ENCODE peak calls at places on chromosome 3, in four cellular contexts. P, R, N and Z are unnamed samples.
A peak's percentile ranks its signal among the peaks of the same experiment; 100 is the strongest.

GRCh38 chr3:121592856-121593702 is at the start of gene FBXO40:
- DNase-seq in P (no peak), R (no peak), N (no peak), Z (no peak)

GRCh38 chr3:74507691-74508090 is 106.8 kb downstream of the CNTN3 start:
- DNase-seq in P (no peak), R (no peak), N (no peak), Z (no peak)

GRCh38 chr3:50324351-50325144 is 2.0 kb upstream of the HYAL2 start:
- DNase-seq in P (peak; percentile 64), R (peak; percentile 76), N (peak; percentile 78), Z (no peak)

GRCh38 chr3:34012102-34012461 is 213.7 kb downstream of the PDCD6IP start:
- DNase-seq in P (no peak), R (peak; percentile 97), N (peak; percentile 91), Z (peak; percentile 97)

GRCh38 chr3:7447197-7447769 is 586.4 kb downstream of the GRM7 start:
- DNase-seq in P (no peak), R (no peak), N (no peak), Z (no peak)

GRCh38 chr3:76307556-76307955 is 522.2 kb upstream of the ZNF717 start:
- DNase-seq in P (no peak), R (peak; percentile 59), N (no peak), Z (no peak)

GRCh38 chr3:78096488-78097255 is 1056.8 kb downstream of the ROBO2 start:
- DNase-seq in P (no peak), R (no peak), N (no peak), Z (no peak)

GRCh38 chr3:40304352-40304751 is 5.2 kb upstream of the EIF1B start:
- DNase-seq in P (no peak), R (no peak), N (no peak), Z (no peak)

GRCh38 chr3:175346573-175347356 is 487.6 kb downstream of the NAALADL2 start:
- DNase-seq in P (no peak), R (peak; percentile 83), N (peak; percentile 87), Z (peak; percentile 93)

GRCh38 chr3:46699846-46700523 is 1.2 kb upstream of the TMIE start:
- DNase-seq in P (no peak), R (no peak), N (no peak), Z (no peak)

GRCh38 chr3:43727930-43728329 is 37.2 kb downstream of the ABHD5 start:
- DNase-seq in P (no peak), R (peak; percentile 27), N (peak; percentile 52), Z (peak; percentile 93)

GRCh38 chr3:153591566-153592221 is 429.7 kb downstream of the RAP2B start:
- DNase-seq in P (no peak), R (peak; percentile 24), N (no peak), Z (no peak)

GRCh38 chr3:116770815-116771450 is 61.4 kb downstream of the TUSC7 start:
- DNase-seq in P (no peak), R (peak; percentile 82), N (peak; percentile 76), Z (peak; percentile 61)

GRCh38 chr3:179324270-179324754 is 1.5 kb downstream of the ZNF639 start:
- DNase-seq in P (no peak), R (peak; percentile 63), N (peak; percentile 14), Z (no peak)

GRCh38 chr3:58588030-58588614 is 10.9 kb upstream of the FAM107A start:
- DNase-seq in P (no peak), R (peak; percentile 39), N (peak; percentile 60), Z (no peak)

GRCh38 chr3:153293222-153293621 is 131.2 kb downstream of the RAP2B start:
- DNase-seq in P (no peak), R (peak; percentile 66), N (peak; percentile 55), Z (peak; percentile 75)

GRCh38 chr3:159764211-159765024 is 224.2 kb upstream of the IL12A start:
- DNase-seq in P (no peak), R (no peak), N (peak; percentile 76), Z (peak; percentile 61)

GRCh38 chr3:15331606-15332404 is 581 bp downstream of the SH3BP5 start:
- DNase-seq in P (peak; percentile 29), R (peak; percentile 34), N (peak; percentile 36), Z (no peak)

GRCh38 chr3:194170793-194171192 is 34.8 kb downstream of the HES1 start:
- DNase-seq in P (no peak), R (no peak), N (no peak), Z (no peak)

GRCh38 chr3:56878046-56878445 is 76.3 kb upstream of the ARHGEF3 start:
- DNase-seq in P (peak; percentile 9), R (no peak), N (no peak), Z (no peak)

GRCh38 chr3:23553353-23553752 is 252.4 kb upstream of the UBE2E1 start:
- DNase-seq in P (no peak), R (no peak), N (no peak), Z (no peak)

GRCh38 chr3:176953106-176954080 is 243.9 kb downstream of the TBL1XR1 start:
- DNase-seq in P (no peak), R (no peak), N (peak; percentile 52), Z (peak; percentile 54)

GRCh38 chr3:131526801-131527347 is 24.1 kb upstream of the MRPL3 start:
- DNase-seq in P (no peak), R (peak; percentile 32), N (peak; percentile 70), Z (peak; percentile 22)